ENCODE peak calls at places on chromosomes 1 and 21, in six cellular contexts. One of them, this sample, is unnamed.
A peak's percentile ranks its signal among the peaks of the same experiment; 100 is the strongest.

GRCh38 chr1:235739124-235739523 is 89.5 kb upstream of the GNG4 start:
- DNase-seq in AG10803: peak; percentile 71
- DNase-seq in CD8-positive, alpha-beta T cell: no peak
- DNase-seq in HCT116: no peak
- DNase-seq in dorsolateral prefrontal cortex: no peak
- DNase-seq in GM23248: peak; percentile 52
- DNase-seq in this sample: peak; percentile 69

GRCh38 chr1:6464514-6464836 is 1.5 kb downstream of the TNFRSF25 start:
- DNase-seq in AG10803: no peak
- DNase-seq in CD8-positive, alpha-beta T cell: no peak
- DNase-seq in HCT116: no peak
- DNase-seq in dorsolateral prefrontal cortex: no peak
- DNase-seq in GM23248: no peak
- DNase-seq in this sample: no peak

GRCh38 chr1:119742677-119743076 is 26.0 kb downstream of the HMGCS2 start:
- DNase-seq in AG10803: no peak
- DNase-seq in CD8-positive, alpha-beta T cell: no peak
- DNase-seq in HCT116: no peak
- DNase-seq in dorsolateral prefrontal cortex: no peak
- DNase-seq in GM23248: no peak
- DNase-seq in this sample: no peak

GRCh38 chr1:230713915-230714764 is at the start of gene AGT:
- DNase-seq in AG10803: peak; percentile 87
- DNase-seq in CD8-positive, alpha-beta T cell: no peak
- DNase-seq in HCT116: no peak
- DNase-seq in dorsolateral prefrontal cortex: peak; percentile 88
- DNase-seq in GM23248: peak; percentile 90
- DNase-seq in this sample: peak; percentile 90

GRCh38 chr1:57551476-57551875 is 127.6 kb upstream of the DAB1 start:
- DNase-seq in AG10803: no peak
- DNase-seq in CD8-positive, alpha-beta T cell: no peak
- DNase-seq in HCT116: no peak
- DNase-seq in dorsolateral prefrontal cortex: no peak
- DNase-seq in GM23248: no peak
- DNase-seq in this sample: no peak

GRCh38 chr1:87826639-87827345 is 498.1 kb downstream of the LMO4 start:
- DNase-seq in AG10803: peak; percentile 83
- DNase-seq in CD8-positive, alpha-beta T cell: no peak
- DNase-seq in HCT116: no peak
- DNase-seq in dorsolateral prefrontal cortex: no peak
- DNase-seq in GM23248: peak; percentile 66
- DNase-seq in this sample: peak; percentile 96

GRCh38 chr21:27425172-27425571 is 458.3 kb upstream of the ADAMTS5 start:
- DNase-seq in AG10803: no peak
- DNase-seq in CD8-positive, alpha-beta T cell: no peak
- DNase-seq in HCT116: no peak
- DNase-seq in dorsolateral prefrontal cortex: no peak
- DNase-seq in GM23248: peak; percentile 18
- DNase-seq in this sample: no peak

GRCh38 chr1:199084293-199084692 is 445.5 kb downstream of the PTPRC start:
- DNase-seq in AG10803: peak; percentile 62
- DNase-seq in CD8-positive, alpha-beta T cell: no peak
- DNase-seq in HCT116: no peak
- DNase-seq in dorsolateral prefrontal cortex: no peak
- DNase-seq in GM23248: peak; percentile 10
- DNase-seq in this sample: peak; percentile 72

GRCh38 chr1:73701816-73702215 is 496.2 kb downstream of the LRRIQ3 start:
- DNase-seq in AG10803: no peak
- DNase-seq in CD8-positive, alpha-beta T cell: no peak
- DNase-seq in HCT116: no peak
- DNase-seq in dorsolateral prefrontal cortex: no peak
- DNase-seq in GM23248: no peak
- DNase-seq in this sample: no peak

GRCh38 chr21:46041183-46041582 is 56.7 kb upstream of the COL6A2 start:
- DNase-seq in AG10803: no peak
- DNase-seq in CD8-positive, alpha-beta T cell: no peak
- DNase-seq in HCT116: no peak
- DNase-seq in dorsolateral prefrontal cortex: no peak
- DNase-seq in GM23248: no peak
- DNase-seq in this sample: no peak

GRCh38 chr1:83950106-83950661 is 48.7 kb downstream of the TTLL7 start:
- DNase-seq in AG10803: no peak
- DNase-seq in CD8-positive, alpha-beta T cell: no peak
- DNase-seq in HCT116: no peak
- DNase-seq in dorsolateral prefrontal cortex: no peak
- DNase-seq in GM23248: no peak
- DNase-seq in this sample: no peak

GRCh38 chr1:57019240-57019805 is 53.5 kb upstream of the C8B start:
- DNase-seq in AG10803: no peak
- DNase-seq in CD8-positive, alpha-beta T cell: no peak
- DNase-seq in HCT116: no peak
- DNase-seq in dorsolateral prefrontal cortex: no peak
- DNase-seq in GM23248: no peak
- DNase-seq in this sample: no peak

GRCh38 chr21:31895069-31895851 is 22.4 kb downstream of the HUNK start:
- DNase-seq in AG10803: peak; percentile 81
- DNase-seq in CD8-positive, alpha-beta T cell: no peak
- DNase-seq in HCT116: no peak
- DNase-seq in dorsolateral prefrontal cortex: no peak
- DNase-seq in GM23248: peak; percentile 22
- DNase-seq in this sample: peak; percentile 19

GRCh38 chr1:62725981-62726588 is 37.9 kb upstream of the DOCK7 start:
- DNase-seq in AG10803: peak; percentile 38
- DNase-seq in CD8-positive, alpha-beta T cell: no peak
- DNase-seq in HCT116: no peak
- DNase-seq in dorsolateral prefrontal cortex: no peak
- DNase-seq in GM23248: peak; percentile 40
- DNase-seq in this sample: peak; percentile 30

GRCh38 chr21:27112186-27112585 is 145.3 kb upstream of the ADAMTS5 start:
- DNase-seq in AG10803: no peak
- DNase-seq in CD8-positive, alpha-beta T cell: no peak
- DNase-seq in HCT116: no peak
- DNase-seq in dorsolateral prefrontal cortex: no peak
- DNase-seq in GM23248: peak; percentile 2
- DNase-seq in this sample: no peak

GRCh38 chr1:209455666-209456065 is 127.8 kb upstream of the CAMK1G start:
- DNase-seq in AG10803: peak; percentile 20
- DNase-seq in CD8-positive, alpha-beta T cell: no peak
- DNase-seq in HCT116: no peak
- DNase-seq in dorsolateral prefrontal cortex: no peak
- DNase-seq in GM23248: no peak
- DNase-seq in this sample: no peak

GRCh38 chr1:64474639-64475038 is 4.7 kb downstream of the CACHD1 start:
- DNase-seq in AG10803: peak; percentile 30
- DNase-seq in CD8-positive, alpha-beta T cell: no peak
- DNase-seq in HCT116: no peak
- DNase-seq in dorsolateral prefrontal cortex: no peak
- DNase-seq in GM23248: peak; percentile 24
- DNase-seq in this sample: peak; percentile 12

GRCh38 chr1:43557744-43558245 is 27.1 kb downstream of the PTPRF start:
- DNase-seq in AG10803: peak; percentile 38
- DNase-seq in CD8-positive, alpha-beta T cell: no peak
- DNase-seq in HCT116: no peak
- DNase-seq in dorsolateral prefrontal cortex: no peak
- DNase-seq in GM23248: peak; percentile 21
- DNase-seq in this sample: peak; percentile 36

GRCh38 chr1:119768778-119769177 is at the start of gene HMGCS2:
- DNase-seq in AG10803: no peak
- DNase-seq in CD8-positive, alpha-beta T cell: no peak
- DNase-seq in HCT116: no peak
- DNase-seq in dorsolateral prefrontal cortex: no peak
- DNase-seq in GM23248: no peak
- DNase-seq in this sample: no peak

GRCh38 chr1:9196129-9197040 is 38.2 kb upstream of the H6PD start:
- DNase-seq in AG10803: peak; percentile 92
- DNase-seq in CD8-positive, alpha-beta T cell: peak; percentile 62
- DNase-seq in HCT116: no peak
- DNase-seq in dorsolateral prefrontal cortex: peak; percentile 76
- DNase-seq in GM23248: peak; percentile 95
- DNase-seq in this sample: peak; percentile 87

GRCh38 chr21:29379517-29380054 is 80.9 kb downstream of the BACH1 start:
- DNase-seq in AG10803: no peak
- DNase-seq in CD8-positive, alpha-beta T cell: no peak
- DNase-seq in HCT116: no peak
- DNase-seq in dorsolateral prefrontal cortex: no peak
- DNase-seq in GM23248: no peak
- DNase-seq in this sample: no peak

GRCh38 chr1:171115280-171115897 is 24.7 kb downstream of the FMO3 start:
- DNase-seq in AG10803: no peak
- DNase-seq in CD8-positive, alpha-beta T cell: no peak
- DNase-seq in HCT116: no peak
- DNase-seq in dorsolateral prefrontal cortex: no peak
- DNase-seq in GM23248: no peak
- DNase-seq in this sample: no peak

GRCh38 chr1:171119648-171120047 is 28.9 kb downstream of the FMO3 start:
- DNase-seq in AG10803: no peak
- DNase-seq in CD8-positive, alpha-beta T cell: no peak
- DNase-seq in HCT116: no peak
- DNase-seq in dorsolateral prefrontal cortex: no peak
- DNase-seq in GM23248: no peak
- DNase-seq in this sample: no peak

GRCh38 chr1:171117085-171117484 is 26.4 kb downstream of the FMO3 start:
- DNase-seq in AG10803: no peak
- DNase-seq in CD8-positive, alpha-beta T cell: no peak
- DNase-seq in HCT116: no peak
- DNase-seq in dorsolateral prefrontal cortex: no peak
- DNase-seq in GM23248: no peak
- DNase-seq in this sample: no peak

GRCh38 chr1:171113377-171113776 is 22.7 kb downstream of the FMO3 start:
- DNase-seq in AG10803: no peak
- DNase-seq in CD8-positive, alpha-beta T cell: no peak
- DNase-seq in HCT116: no peak
- DNase-seq in dorsolateral prefrontal cortex: no peak
- DNase-seq in GM23248: no peak
- DNase-seq in this sample: peak; percentile 13

GRCh38 chr1:171116676-171117075 is 26.0 kb downstream of the FMO3 start:
- DNase-seq in AG10803: peak; percentile 6
- DNase-seq in CD8-positive, alpha-beta T cell: no peak
- DNase-seq in HCT116: no peak
- DNase-seq in dorsolateral prefrontal cortex: no peak
- DNase-seq in GM23248: no peak
- DNase-seq in this sample: peak; percentile 87
- H3K4me3 ChIP-seq in AG10803: no peak overlapping the region
- H3K4me3 ChIP-seq in CD8-positive, alpha-beta T cell: no peak overlapping the region
- H3K4me3 ChIP-seq in HCT116: no peak overlapping the region
- H3K4me3 ChIP-seq in dorsolateral prefrontal cortex: no peak overlapping the region
- H3K4me3 ChIP-seq in GM23248: no peak overlapping the region
- H3K4me3 ChIP-seq in this sample: no peak overlapping the region

DNA sequence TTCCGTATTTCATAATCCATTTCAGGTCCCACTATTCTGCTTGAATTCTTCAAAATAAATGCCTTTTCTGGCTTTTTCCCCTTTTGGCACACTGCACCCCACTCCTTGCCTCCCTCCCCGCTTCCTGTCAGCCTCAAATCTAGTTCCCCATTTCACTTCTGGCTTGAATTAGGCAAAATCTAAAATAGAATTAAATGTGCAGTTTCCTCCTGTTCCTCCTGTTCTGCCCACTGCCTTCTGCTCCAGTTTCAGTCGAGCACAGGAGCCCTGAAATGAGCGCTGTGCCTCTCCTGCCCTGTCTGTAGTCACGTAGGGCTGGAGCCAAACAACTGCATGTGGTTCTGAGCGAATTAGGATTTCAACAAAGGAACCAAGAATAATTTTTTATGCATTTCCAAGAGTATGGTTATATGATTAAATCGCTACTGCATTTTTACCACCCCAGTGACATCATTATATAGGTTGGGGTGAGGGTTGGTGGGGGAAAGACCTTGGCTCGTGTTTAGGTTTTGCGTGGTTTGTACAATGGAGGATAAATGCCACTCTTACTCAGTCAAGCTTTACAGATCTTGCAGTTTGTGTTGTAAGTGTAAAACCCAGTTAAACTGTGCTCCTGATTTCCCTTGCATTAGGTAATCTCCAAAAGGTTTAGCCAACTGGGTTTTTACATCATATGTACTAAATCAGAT is 114.9 kb downstream of the VPS13D start:
- DNase-seq in AG10803: no peak
- DNase-seq in CD8-positive, alpha-beta T cell: no peak
- DNase-seq in HCT116: no peak
- DNase-seq in dorsolateral prefrontal cortex: peak; percentile 51
- DNase-seq in GM23248: no peak
- DNase-seq in this sample: no peak
- H3K4me3 ChIP-seq in AG10803: no peak overlapping the region
- H3K4me3 ChIP-seq in CD8-positive, alpha-beta T cell: no peak overlapping the region
- H3K4me3 ChIP-seq in HCT116: no peak overlapping the region
- H3K4me3 ChIP-seq in dorsolateral prefrontal cortex: no peak overlapping the region
- H3K4me3 ChIP-seq in GM23248: no peak overlapping the region
- H3K4me3 ChIP-seq in this sample: no peak overlapping the region

DNA sequence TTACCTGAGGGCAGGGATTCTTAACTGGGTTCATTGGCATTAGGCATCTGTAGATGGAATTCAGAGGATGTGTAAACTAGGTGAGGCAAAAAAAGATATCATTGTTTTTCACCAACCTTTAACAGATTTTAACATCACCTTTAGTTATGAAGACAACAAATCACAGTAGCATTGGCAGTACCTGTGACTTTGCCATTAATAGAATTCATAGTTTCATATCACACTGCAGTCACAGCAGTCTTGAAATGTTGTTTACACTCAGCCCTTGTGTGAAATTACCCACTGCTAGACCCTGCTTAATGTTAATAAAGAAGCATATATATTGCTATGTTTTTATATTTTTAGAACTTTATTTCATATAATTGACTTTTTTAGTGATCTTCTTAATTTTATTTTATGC is 1.7 kb upstream of the INAVA start:
- DNase-seq in AG10803: no peak
- DNase-seq in CD8-positive, alpha-beta T cell: no peak
- DNase-seq in HCT116: no peak
- DNase-seq in dorsolateral prefrontal cortex: no peak
- DNase-seq in GM23248: no peak
- DNase-seq in this sample: no peak
- H3K4me3 ChIP-seq in AG10803: no peak overlapping the region
- H3K4me3 ChIP-seq in CD8-positive, alpha-beta T cell: no peak overlapping the region
- H3K4me3 ChIP-seq in HCT116: no peak overlapping the region
- H3K4me3 ChIP-seq in dorsolateral prefrontal cortex: no peak overlapping the region
- H3K4me3 ChIP-seq in GM23248: no peak overlapping the region
- H3K4me3 ChIP-seq in this sample: no peak overlapping the region

DNA sequence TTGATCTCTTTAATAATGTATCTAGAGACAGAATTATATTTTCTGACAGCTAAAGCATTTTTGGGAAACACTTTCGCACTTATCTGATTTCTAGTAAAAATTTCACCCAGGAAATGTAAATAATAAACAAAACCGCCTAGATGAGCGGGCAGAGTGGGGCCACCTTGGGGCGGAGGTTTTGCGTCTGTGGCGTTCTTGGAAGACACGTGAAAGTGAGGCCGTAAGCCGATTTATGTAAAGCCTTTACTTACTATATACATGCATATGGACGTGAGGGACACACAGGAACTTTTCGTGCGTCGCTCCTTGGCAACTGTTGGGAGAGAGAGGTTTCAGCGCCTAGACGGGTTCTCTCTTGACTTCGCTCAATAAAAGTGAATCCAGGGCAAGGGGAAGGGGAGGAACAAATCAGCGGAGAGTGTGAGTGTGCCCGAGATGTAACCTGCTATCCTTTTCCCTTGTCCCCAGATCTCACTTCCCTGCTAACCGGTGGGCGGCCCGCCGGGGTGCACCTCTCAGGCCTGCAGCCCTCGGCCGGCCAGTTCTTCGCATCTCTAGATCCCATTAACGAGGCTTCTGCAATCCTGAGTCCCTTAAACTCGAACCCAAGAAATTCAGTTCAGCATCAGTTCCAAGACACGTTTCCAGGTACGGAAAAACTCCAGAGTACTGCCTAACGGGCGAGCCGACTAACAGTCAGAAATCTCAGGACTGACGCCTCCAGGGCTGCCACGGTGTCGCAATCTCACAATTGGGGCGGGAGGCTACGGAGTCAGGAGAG is 1.7 kb downstream of the HLX start:
- DNase-seq in AG10803: no peak
- DNase-seq in CD8-positive, alpha-beta T cell: no peak
- DNase-seq in HCT116: no peak
- DNase-seq in dorsolateral prefrontal cortex: no peak
- DNase-seq in GM23248: peak; percentile 94
- DNase-seq in this sample: peak; percentile 92
- H3K4me3 ChIP-seq in AG10803: peak overlapping the region; percentile 80
- H3K4me3 ChIP-seq in CD8-positive, alpha-beta T cell: no peak overlapping the region
- H3K4me3 ChIP-seq in HCT116: no peak overlapping the region
- H3K4me3 ChIP-seq in dorsolateral prefrontal cortex: peak overlapping the region; percentile 65
- H3K4me3 ChIP-seq in GM23248: peak overlapping the region; percentile 96
- H3K4me3 ChIP-seq in this sample: peak overlapping the region; percentile 71

This sample was measured in fibroblast of lung.